ENCODE peak calls at places on chromosomes 16 and 17, in eight cellular contexts. One of them, this sample, is unnamed.
A peak's percentile ranks its signal among the peaks of the same experiment; 100 is the strongest.

GRCh38 chr16:56207421-56207820 is 16.1 kb downstream of the GNAO1 start:
- DNase-seq in NCI-H460: no peak
- DNase-seq in T-helper 9 cell: no peak
- DNase-seq in effector CD4-positive, alpha-beta T cell: no peak
- DNase-seq in lower leg skin: no peak
- DNase-seq in stimulated activated CD4-positive, alpha-beta T cell treated with anti-CD3 and anti-CD28 coated beads, Interleukin-4, amount 100 ng/mL, for 4 hours: no peak
- DNase-seq in fibroblast of villous mesenchyme: no peak
- DNase-seq in T1000: no peak
- DNase-seq in this sample: no peak

GRCh38 chr17:4220655-4221054 is 43.1 kb downstream of the ANKFY1 start:
- DNase-seq in T1000: no peak
- DNase-seq in NCI-H460: no peak
- DNase-seq in effector CD4-positive, alpha-beta T cell: no peak
- DNase-seq in fibroblast of villous mesenchyme: peak; percentile 94
- DNase-seq in stimulated activated CD4-positive, alpha-beta T cell treated with anti-CD3 and anti-CD28 coated beads, Interleukin-4, amount 100 ng/mL, for 4 hours: no peak
- DNase-seq in T-helper 9 cell: no peak
- DNase-seq in lower leg skin: no peak
- DNase-seq in this sample: no peak

GRCh38 chr17:42104264-42104663 is 6.0 kb upstream of the ZNF385C start:
- DNase-seq in NCI-H460: no peak
- DNase-seq in fibroblast of villous mesenchyme: no peak
- DNase-seq in lower leg skin: no peak
- DNase-seq in T-helper 9 cell: no peak
- DNase-seq in T1000: no peak
- DNase-seq in effector CD4-positive, alpha-beta T cell: no peak
- DNase-seq in stimulated activated CD4-positive, alpha-beta T cell treated with anti-CD3 and anti-CD28 coated beads, Interleukin-4, amount 100 ng/mL, for 4 hours: no peak
- DNase-seq in this sample: no peak

GRCh38 chr17:32488604-32489180 is 1.9 kb downstream of the CDK5R1 start:
- DNase-seq in T-helper 9 cell: no peak
- DNase-seq in fibroblast of villous mesenchyme: no peak
- DNase-seq in lower leg skin: no peak
- DNase-seq in NCI-H460: no peak
- DNase-seq in stimulated activated CD4-positive, alpha-beta T cell treated with anti-CD3 and anti-CD28 coated beads, Interleukin-4, amount 100 ng/mL, for 4 hours: no peak
- DNase-seq in T1000: no peak
- DNase-seq in effector CD4-positive, alpha-beta T cell: no peak
- DNase-seq in this sample: no peak

GRCh38 chr16:22063888-22064467 is 28.4 kb upstream of the VWA3A start:
- DNase-seq in T-helper 9 cell: no peak
- DNase-seq in T1000: no peak
- DNase-seq in stimulated activated CD4-positive, alpha-beta T cell treated with anti-CD3 and anti-CD28 coated beads, Interleukin-4, amount 100 ng/mL, for 4 hours: no peak
- DNase-seq in NCI-H460: no peak
- DNase-seq in effector CD4-positive, alpha-beta T cell: no peak
- DNase-seq in fibroblast of villous mesenchyme: no peak
- DNase-seq in lower leg skin: no peak
- DNase-seq in this sample: no peak

GRCh38 chr17:82486186-82487084 is 27.9 kb downstream of the NARF start:
- DNase-seq in T-helper 9 cell: no peak
- DNase-seq in lower leg skin: no peak
- DNase-seq in fibroblast of villous mesenchyme: no peak
- DNase-seq in stimulated activated CD4-positive, alpha-beta T cell treated with anti-CD3 and anti-CD28 coated beads, Interleukin-4, amount 100 ng/mL, for 4 hours: no peak
- DNase-seq in NCI-H460: no peak
- DNase-seq in T1000: no peak
- DNase-seq in effector CD4-positive, alpha-beta T cell: no peak
- DNase-seq in this sample: no peak

GRCh38 chr16:78990309-78990701 is 610.2 kb downstream of the MAF start:
- DNase-seq in fibroblast of villous mesenchyme: no peak
- DNase-seq in stimulated activated CD4-positive, alpha-beta T cell treated with anti-CD3 and anti-CD28 coated beads, Interleukin-4, amount 100 ng/mL, for 4 hours: no peak
- DNase-seq in T1000: no peak
- DNase-seq in effector CD4-positive, alpha-beta T cell: no peak
- DNase-seq in NCI-H460: no peak
- DNase-seq in lower leg skin: no peak
- DNase-seq in T-helper 9 cell: no peak
- DNase-seq in this sample: no peak

GRCh38 chr16:3789375-3790067 is 72.2 kb upstream of the TRAP1 start:
- DNase-seq in T-helper 9 cell: no peak
- DNase-seq in lower leg skin: no peak
- DNase-seq in NCI-H460: no peak
- DNase-seq in fibroblast of villous mesenchyme: no peak
- DNase-seq in T1000: no peak
- DNase-seq in effector CD4-positive, alpha-beta T cell: no peak
- DNase-seq in stimulated activated CD4-positive, alpha-beta T cell treated with anti-CD3 and anti-CD28 coated beads, Interleukin-4, amount 100 ng/mL, for 4 hours: no peak
- DNase-seq in this sample: no peak

GRCh38 chr17:56583772-56584171 is 9.7 kb upstream of the NOG start:
- DNase-seq in effector CD4-positive, alpha-beta T cell: no peak
- DNase-seq in T1000: no peak
- DNase-seq in fibroblast of villous mesenchyme: no peak
- DNase-seq in stimulated activated CD4-positive, alpha-beta T cell treated with anti-CD3 and anti-CD28 coated beads, Interleukin-4, amount 100 ng/mL, for 4 hours: no peak
- DNase-seq in lower leg skin: no peak
- DNase-seq in T-helper 9 cell: no peak
- DNase-seq in NCI-H460: no peak
- DNase-seq in this sample: no peak

GRCh38 chr17:40327244-40327666 is 18.3 kb downstream of the RARA start:
- DNase-seq in NCI-H460: no peak
- DNase-seq in stimulated activated CD4-positive, alpha-beta T cell treated with anti-CD3 and anti-CD28 coated beads, Interleukin-4, amount 100 ng/mL, for 4 hours: no peak
- DNase-seq in lower leg skin: no peak
- DNase-seq in T-helper 9 cell: no peak
- DNase-seq in T1000: no peak
- DNase-seq in effector CD4-positive, alpha-beta T cell: no peak
- DNase-seq in fibroblast of villous mesenchyme: no peak
- DNase-seq in this sample: no peak

GRCh38 chr17:72560303-72561247 is 439.8 kb downstream of the SOX9 start:
- DNase-seq in lower leg skin: no peak
- DNase-seq in T1000: no peak
- DNase-seq in fibroblast of villous mesenchyme: peak; percentile 52
- DNase-seq in effector CD4-positive, alpha-beta T cell: peak; percentile 11
- DNase-seq in NCI-H460: peak; percentile 41
- DNase-seq in stimulated activated CD4-positive, alpha-beta T cell treated with anti-CD3 and anti-CD28 coated beads, Interleukin-4, amount 100 ng/mL, for 4 hours: no peak
- DNase-seq in T-helper 9 cell: peak; percentile 16
- DNase-seq in this sample: peak; percentile 20

GRCh38 chr17:3213587-3213986 is 6.1 kb downstream of the OR1A1 start:
- DNase-seq in effector CD4-positive, alpha-beta T cell: no peak
- DNase-seq in lower leg skin: no peak
- DNase-seq in fibroblast of villous mesenchyme: no peak
- DNase-seq in NCI-H460: no peak
- DNase-seq in stimulated activated CD4-positive, alpha-beta T cell treated with anti-CD3 and anti-CD28 coated beads, Interleukin-4, amount 100 ng/mL, for 4 hours: no peak
- DNase-seq in T-helper 9 cell: no peak
- DNase-seq in T1000: no peak
- DNase-seq in this sample: no peak

GRCh38 chr16:22933173-22933572 is 119.2 kb downstream of the HS3ST2 start:
- DNase-seq in lower leg skin: no peak
- DNase-seq in effector CD4-positive, alpha-beta T cell: no peak
- DNase-seq in stimulated activated CD4-positive, alpha-beta T cell treated with anti-CD3 and anti-CD28 coated beads, Interleukin-4, amount 100 ng/mL, for 4 hours: no peak
- DNase-seq in NCI-H460: no peak
- DNase-seq in fibroblast of villous mesenchyme: no peak
- DNase-seq in T1000: no peak
- DNase-seq in T-helper 9 cell: no peak
- DNase-seq in this sample: no peak

GRCh38 chr17:5110816-5111215 is 862 bp downstream of the ZNF232 start:
- DNase-seq in T-helper 9 cell: no peak
- DNase-seq in fibroblast of villous mesenchyme: no peak
- DNase-seq in lower leg skin: no peak
- DNase-seq in NCI-H460: no peak
- DNase-seq in stimulated activated CD4-positive, alpha-beta T cell treated with anti-CD3 and anti-CD28 coated beads, Interleukin-4, amount 100 ng/mL, for 4 hours: no peak
- DNase-seq in T1000: no peak
- DNase-seq in effector CD4-positive, alpha-beta T cell: no peak
- DNase-seq in this sample: no peak

GRCh38 chr17:72388765-72389473 is 268.1 kb downstream of the SOX9 start:
- DNase-seq in effector CD4-positive, alpha-beta T cell: no peak
- DNase-seq in stimulated activated CD4-positive, alpha-beta T cell treated with anti-CD3 and anti-CD28 coated beads, Interleukin-4, amount 100 ng/mL, for 4 hours: no peak
- DNase-seq in T-helper 9 cell: no peak
- DNase-seq in lower leg skin: no peak
- DNase-seq in NCI-H460: peak; percentile 75
- DNase-seq in fibroblast of villous mesenchyme: peak; percentile 63
- DNase-seq in T1000: peak; percentile 61
- DNase-seq in this sample: no peak

GRCh38 chr16:67228034-67228785 is 1.3 kb downstream of the TMEM208 start:
- DNase-seq in effector CD4-positive, alpha-beta T cell: no peak
- DNase-seq in T-helper 9 cell: no peak
- DNase-seq in T1000: no peak
- DNase-seq in stimulated activated CD4-positive, alpha-beta T cell treated with anti-CD3 and anti-CD28 coated beads, Interleukin-4, amount 100 ng/mL, for 4 hours: no peak
- DNase-seq in lower leg skin: no peak
- DNase-seq in fibroblast of villous mesenchyme: no peak
- DNase-seq in NCI-H460: no peak
- DNase-seq in this sample: no peak

GRCh38 chr17:63274156-63274555 is 171.9 kb downstream of the CYB561 start:
- DNase-seq in fibroblast of villous mesenchyme: peak; percentile 39
- DNase-seq in T1000: no peak
- DNase-seq in lower leg skin: no peak
- DNase-seq in T-helper 9 cell: no peak
- DNase-seq in stimulated activated CD4-positive, alpha-beta T cell treated with anti-CD3 and anti-CD28 coated beads, Interleukin-4, amount 100 ng/mL, for 4 hours: no peak
- DNase-seq in effector CD4-positive, alpha-beta T cell: no peak
- DNase-seq in NCI-H460: no peak
- DNase-seq in this sample: no peak

GRCh38 chr17:34412965-34413441 is 50.0 kb upstream of the CCL1 start:
- DNase-seq in T1000: no peak
- DNase-seq in fibroblast of villous mesenchyme: peak; percentile 2
- DNase-seq in T-helper 9 cell: no peak
- DNase-seq in NCI-H460: peak; percentile 79
- DNase-seq in stimulated activated CD4-positive, alpha-beta T cell treated with anti-CD3 and anti-CD28 coated beads, Interleukin-4, amount 100 ng/mL, for 4 hours: no peak
- DNase-seq in lower leg skin: no peak
- DNase-seq in effector CD4-positive, alpha-beta T cell: no peak
- DNase-seq in this sample: no peak

GRCh38 chr16:785563-786535 is 2.3 kb downstream of the RPUSD1 start:
- DNase-seq in stimulated activated CD4-positive, alpha-beta T cell treated with anti-CD3 and anti-CD28 coated beads, Interleukin-4, amount 100 ng/mL, for 4 hours: peak; percentile 76
- DNase-seq in effector CD4-positive, alpha-beta T cell: peak; percentile 67
- DNase-seq in fibroblast of villous mesenchyme: peak; percentile 57
- DNase-seq in T1000: peak; percentile 48
- DNase-seq in NCI-H460: peak; percentile 53
- DNase-seq in lower leg skin: peak; percentile 42
- DNase-seq in T-helper 9 cell: peak; percentile 77
- DNase-seq in this sample: peak; percentile 70

GRCh38 chr17:17376362-17376761 is 73.2 kb downstream of the NT5M start:
- DNase-seq in T1000: no peak
- DNase-seq in lower leg skin: no peak
- DNase-seq in effector CD4-positive, alpha-beta T cell: no peak
- DNase-seq in NCI-H460: no peak
- DNase-seq in fibroblast of villous mesenchyme: peak; percentile 88
- DNase-seq in T-helper 9 cell: no peak
- DNase-seq in stimulated activated CD4-positive, alpha-beta T cell treated with anti-CD3 and anti-CD28 coated beads, Interleukin-4, amount 100 ng/mL, for 4 hours: no peak
- DNase-seq in this sample: no peak

GRCh38 chr17:8041980-8042379 is 3.1 kb downstream of the ALOX15B start:
- DNase-seq in effector CD4-positive, alpha-beta T cell: no peak
- DNase-seq in NCI-H460: no peak
- DNase-seq in fibroblast of villous mesenchyme: no peak
- DNase-seq in T-helper 9 cell: no peak
- DNase-seq in stimulated activated CD4-positive, alpha-beta T cell treated with anti-CD3 and anti-CD28 coated beads, Interleukin-4, amount 100 ng/mL, for 4 hours: no peak
- DNase-seq in T1000: no peak
- DNase-seq in lower leg skin: no peak
- DNase-seq in this sample: no peak

GRCh38 chr16:61957075-61957474 is 79.2 kb downstream of the CDH8 start:
- DNase-seq in T-helper 9 cell: no peak
- DNase-seq in fibroblast of villous mesenchyme: no peak
- DNase-seq in lower leg skin: no peak
- DNase-seq in stimulated activated CD4-positive, alpha-beta T cell treated with anti-CD3 and anti-CD28 coated beads, Interleukin-4, amount 100 ng/mL, for 4 hours: no peak
- DNase-seq in T1000: no peak
- DNase-seq in effector CD4-positive, alpha-beta T cell: no peak
- DNase-seq in NCI-H460: no peak
- DNase-seq in this sample: no peak